ENCODE peak calls at places on chromosomes 13 and 19, in seven cellular contexts. Q, M, G, P, V, S and F are unnamed samples.

GRCh38 chr13:40589285-40590109 is 76.9 kb downstream of the FOXO1 start:
- DNase-seq in Q (peak), M (peak), S (peak), P (peak), G (peak), V (no peak), F (peak)

GRCh38 chr19:19627716-19628498 is at the start of gene LPAR2:
- DNase-seq in M (peak), P (no peak), V (peak), Q (peak), G (peak), S (no peak), F (no peak)

GRCh38 chr19:48403606-48404005 is 10.1 kb downstream of the GRIN2D start:
- DNase-seq in M (peak), V (no peak), Q (peak), P (no peak), S (peak), G (no peak), F (no peak)

GRCh38 chr19:19406878-19407639 is 1.6 kb downstream of the GATAD2A start:
- DNase-seq in Q (peak), M (peak), G (no peak), V (peak), S (no peak), P (no peak), F (no peak)

GRCh38 chr19:43618921-43619261 is 538 bp downstream of the ZNF428 start:
- DNase-seq in V (no peak), S (peak), M (peak), Q (peak), P (no peak), G (no peak), F (no peak)

GRCh38 chr13:23469901-23470525 is 36.5 kb upstream of the SACS start:
- DNase-seq in P (no peak), S (peak), V (no peak), Q (peak), M (peak), G (no peak), F (no peak)

GRCh38 chr19:2511570-2511969 is 35.6 kb downstream of the GADD45B start:
- DNase-seq in V (no peak), S (no peak), Q (no peak), P (no peak), G (no peak), M (no peak), F (no peak)

GRCh38 chr19:39411006-39411831 is 1.2 kb upstream of the PLEKHG2 start:
- DNase-seq in V (no peak), Q (no peak), G (no peak), P (no peak), S (no peak), M (peak), F (no peak)

GRCh38 chr19:13850910-13851753 is 25.8 kb upstream of the NANOS3 start:
- DNase-seq in V (no peak), Q (peak), G (no peak), M (peak), P (peak), S (peak), F (peak)

GRCh38 chr19:14433454-14434156 is 499 bp downstream of the PKN1 start:
- DNase-seq in M (peak), S (no peak), Q (peak), G (no peak), V (no peak), P (no peak), F (no peak)

GRCh38 chr13:75432045-75432444 is 49.9 kb downstream of the TBC1D4 start:
- DNase-seq in M (peak), S (no peak), P (no peak), Q (no peak), V (no peak), G (no peak), F (no peak)

GRCh38 chr13:94205896-94206295 is 273.6 kb downstream of the DCT start:
- DNase-seq in M (no peak), V (no peak), Q (no peak), G (no peak), P (no peak), S (no peak), F (no peak)

GRCh38 chr19:6890938-6891337 is 3.6 kb downstream of the ADGRE1 start:
- DNase-seq in M (no peak), V (no peak), P (no peak), S (no peak), Q (no peak), G (no peak), F (no peak)